ENCODE peak calls at places on chromosomes 13 and 19, in ten cellular contexts. Q, L, P, Z, Y, N, A, M, B and D are unnamed samples.

GRCh38 chr19:1813837-1814217 is 1.8 kb upstream of the ATP8B3 start:
- DNase-seq in B (peak; percentile 44), Q (no peak), Y (no peak), Z (no peak), A (no peak), M (no peak), N (no peak), P (no peak), L (no peak), D (no peak)

GRCh38 chr13:48994731-48995130 is 19.0 kb downstream of the FNDC3A start:
- DNase-seq in P (no peak), A (no peak), B (no peak), Y (no peak), L (no peak), M (peak; percentile 6), Z (no peak), N (no peak), Q (no peak), D (no peak)

GRCh38 chr13:113969973-113970611 is 3.8 kb downstream of the C13orf46 start:
- DNase-seq in Y (no peak), Q (no peak), P (no peak), B (peak; percentile 97), N (peak; percentile 8), L (peak; percentile 83), Z (no peak), M (no peak), A (peak; percentile 88), D (no peak)

GRCh38 chr19:46766569-46767317 is 20.5 kb upstream of the STRN4 start:
- DNase-seq in N (peak; percentile 78), A (peak; percentile 74), Z (peak; percentile 52), M (no peak), Y (peak; percentile 77), L (peak; percentile 62), P (no peak), Q (peak; percentile 56), B (no peak), D (peak; percentile 40)

GRCh38 chr19:8196271-8196908 is 12.8 kb upstream of the CERS4 start:
- DNase-seq in A (no peak), B (no peak), Z (no peak), L (no peak), P (no peak), Q (no peak), Y (no peak), M (no peak), N (no peak), D (peak; percentile 56)

GRCh38 chr13:37074703-37075102 is 15.2 kb upstream of the SUPT20H start:
- DNase-seq in Y (no peak), Q (no peak), L (peak; percentile 49), A (no peak), M (no peak), Z (peak; percentile 61), P (no peak), B (no peak), N (no peak), D (no peak)

GRCh38 chr19:10013316-10013715 is at the start of gene RDH8:
- DNase-seq in Q (no peak), P (no peak), L (no peak), M (no peak), B (no peak), A (no peak), N (no peak), Y (peak; percentile 38), Z (no peak), D (no peak)

GRCh38 chr13:110402301-110403069 is 95.4 kb downstream of the COL4A2 start:
- DNase-seq in Q (no peak), L (no peak), P (no peak), Y (no peak), A (no peak), M (no peak), Z (no peak), B (no peak), N (no peak), D (no peak)

GRCh38 chr13:113561417-113562084 is 23.0 kb upstream of the TFDP1 start:
- DNase-seq in Q (no peak), L (no peak), Y (no peak), N (no peak), M (no peak), Z (no peak), B (no peak), P (no peak), A (peak; percentile 20), D (no peak)

GRCh38 chr19:30681162-30681996 is 309.2 kb downstream of the ZNF536 start:
- DNase-seq in Z (no peak), B (no peak), N (no peak), M (no peak), P (no peak), L (no peak), Q (no peak), A (no peak), Y (no peak), D (no peak)

GRCh38 chr19:50646074-50646807 is 3.0 kb upstream of the C19orf81 start:
- DNase-seq in Z (no peak), Y (no peak), N (no peak), L (peak; percentile 61), A (no peak), M (peak; percentile 27), B (no peak), Q (no peak), P (no peak), D (no peak)